ENCODE peak calls at places on chromosomes 4 and X, in six cellular contexts. S is H9, L is Peyer's patch, C is GM13977, P is SK-N-SH, R is lower lobe of right lung. Y is an unnamed sample.

GRCh38 chrX:72122621-72123275 is 9.0 kb downstream of the RTL5 start:
- DNase-seq in S (no peak), L (no peak), C (no peak), P (no peak), R (no peak), Y (no peak)

GRCh38 chrX:1609311-1609710 is 5.5 kb upstream of the ASMT start:
- DNase-seq in S (no peak), L (no peak), C (no peak), P (no peak), R (no peak), Y (no peak)

GRCh38 chrX:74179071-74179470 is 124.9 kb upstream of the ZCCHC13 start:
- DNase-seq in S (no peak), L (no peak), C (no peak), P (no peak), R (no peak), Y (no peak)

GRCh38 chr4:52957220-52957686 is 95.1 kb downstream of the RASL11B start:
- DNase-seq in S (no peak), L (no peak), C (no peak), P (peak; percentile 40), R (no peak), Y (no peak)

GRCh38 chrX:81174286-81174685 is 27.4 kb downstream of the HMGN5 start:
- DNase-seq in S (no peak), L (no peak), C (peak; percentile 9), P (no peak), R (no peak), Y (no peak)

GRCh38 chr4:95602872-95603271 is 54.1 kb upstream of the UNC5C start:
- DNase-seq in S (no peak), L (no peak), C (no peak), P (no peak), R (no peak), Y (no peak)

GRCh38 chr4:40211224-40212185 is 14.7 kb downstream of the RHOH start:
- DNase-seq in S (no peak), L (no peak), C (no peak), P (no peak), R (no peak), Y (no peak)

GRCh38 chrX:37378830-37379229 is 29.7 kb downstream of the PRRG1 start:
- DNase-seq in S (no peak), L (no peak), C (no peak), P (no peak), R (no peak), Y (no peak)

GRCh38 chr4:154399259-154399974 is 92.2 kb downstream of the DCHS2 start:
- DNase-seq in S (no peak), L (no peak), C (no peak), P (no peak), R (no peak), Y (no peak)

GRCh38 chr4:59381591-59381990 is 1818.5 kb upstream of the ADGRL3 start:
- DNase-seq in S (no peak), L (no peak), C (no peak), P (no peak), R (no peak), Y (no peak)

GRCh38 chrX:118652717-118653116 is 74.7 kb upstream of the IL13RA1 start:
- DNase-seq in S (no peak), L (no peak), C (no peak), P (no peak), R (no peak), Y (no peak)

GRCh38 chr4:80438016-80438415 is 102.5 kb downstream of the CFAP299 start:
- DNase-seq in S (no peak), L (no peak), C (no peak), P (no peak), R (no peak), Y (no peak)

GRCh38 chr4:17664755-17665154 is 50.3 kb downstream of the MED28 start:
- DNase-seq in S (no peak), L (no peak), C (no peak), P (no peak), R (no peak), Y (no peak)

GRCh38 chr4:102439835-102440234 is 61.3 kb upstream of the NFKB1 start:
- DNase-seq in S (no peak), L (no peak), C (no peak), P (peak; percentile 22), R (no peak), Y (no peak)

GRCh38 chr4:108060164-108060563 is 70.5 kb downstream of the HADH start:
- DNase-seq in S (peak; percentile 42), L (no peak), C (no peak), P (peak; percentile 54), R (no peak), Y (no peak)

GRCh38 chr4:184268574-184269160 is 51.0 kb upstream of the ENPP6 start:
- DNase-seq in S (peak; percentile 4), L (no peak), C (no peak), P (no peak), R (no peak), Y (no peak)

GRCh38 chr4:170259631-170260153 is 169.9 kb upstream of the AADAT start:
- DNase-seq in S (peak; percentile 94), L (peak; percentile 58), C (peak; percentile 53), P (peak; percentile 61), R (peak; percentile 53), Y (peak; percentile 92)

GRCh38 chr4:152399246-152399645 is 136.6 kb downstream of the FBXW7 start:
- DNase-seq in S (no peak), L (no peak), C (peak; percentile 6), P (no peak), R (no peak), Y (no peak)

GRCh38 chr4:140309124-140309870 is 64.1 kb upstream of the SCOC start:
- DNase-seq in S (peak; percentile 47), L (no peak), C (no peak), P (no peak), R (no peak), Y (no peak)

GRCh38 chrX:107714196-107714811 is 61.3 kb downstream of the TSC22D3 start:
- DNase-seq in S (no peak), L (no peak), C (no peak), P (no peak), R (peak; percentile 54), Y (no peak)

GRCh38 chr4:43481526-43481925 is 589.0 kb downstream of the GRXCR1 start:
- DNase-seq in S (no peak), L (no peak), C (no peak), P (no peak), R (no peak), Y (no peak)

GRCh38 chrX:8783100-8784098 is 17.8 kb downstream of the FAM9A start:
- DNase-seq in S (peak; percentile 72), L (no peak), C (peak; percentile 72), P (peak; percentile 41), R (no peak), Y (no peak)

GRCh38 chr4:38062894-38063168 is 102.6 kb downstream of the PTTG2 start:
- DNase-seq in S (no peak), L (peak; percentile 57), C (no peak), P (no peak), R (no peak), Y (no peak)

GRCh38 chrX:151974336-151975227 is at the start of gene GABRE:
- DNase-seq in S (peak; percentile 44), L (peak; percentile 83), C (peak; percentile 20), P (peak; percentile 40), R (peak; percentile 56), Y (peak; percentile 12)

GRCh38 chrX:45006002-45006800 is 133.2 kb downstream of the KDM6A start:
- DNase-seq in S (peak; percentile 49), L (no peak), C (no peak), P (no peak), R (no peak), Y (no peak)

GRCh38 chr4:96390404-96390803 is 550.5 kb downstream of the PDHA2 start:
- DNase-seq in S (no peak), L (no peak), C (no peak), P (no peak), R (no peak), Y (no peak)

GRCh38 chrX:47247206-47247998 is 14.6 kb downstream of the USP11 start:
- DNase-seq in S (no peak), L (no peak), C (no peak), P (peak; percentile 8), R (no peak), Y (no peak)

GRCh38 chrX:148311544-148311943 is 188.9 kb upstream of the AFF2 start:
- DNase-seq in S (no peak), L (no peak), C (no peak), P (no peak), R (no peak), Y (no peak)

GRCh38 chrX:101764538-101764937 is 104.9 kb upstream of the ARMCX2 start:
- DNase-seq in S (no peak), L (no peak), C (no peak), P (no peak), R (no peak), Y (no peak)

GRCh38 chrX:101759000-101759399 is 99.3 kb upstream of the ARMCX2 start:
- DNase-seq in S (peak; percentile 82), L (no peak), C (no peak), P (peak; percentile 27), R (no peak), Y (peak; percentile 12)
- TF ChIP-seq CTCF in S (peak; percentile 62), L (peak; percentile 27), C (peak; percentile 51), P (peak; percentile 63), R (peak; percentile 46), Y (peak; percentile 63)

DNA sequence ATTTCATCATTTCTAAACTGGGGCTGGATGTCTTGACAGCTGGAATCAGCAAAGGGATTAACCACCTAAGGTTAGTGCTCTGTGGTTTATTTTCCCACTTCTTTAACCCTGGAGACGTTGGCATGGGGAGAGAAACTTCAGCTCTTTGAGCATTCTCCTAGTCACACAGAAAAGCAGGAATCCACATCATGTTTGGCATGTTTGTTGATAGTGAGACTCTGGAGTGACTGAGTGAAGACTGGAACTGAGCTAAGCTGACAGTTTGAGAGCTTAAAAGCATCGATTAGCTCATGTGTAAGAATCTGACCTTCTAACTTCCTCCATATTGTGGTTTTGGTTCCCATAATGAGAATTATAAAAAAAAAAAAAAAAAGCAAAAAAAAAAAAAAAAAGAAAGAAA is 246.1 kb downstream of the NDST4 start:
- DNase-seq in S (no peak), L (no peak), C (no peak), P (no peak), R (no peak), Y (no peak)
- TF ChIP-seq CTCF in S (no peak), L (no peak), C (no peak), P (no peak), R (no peak), Y (no peak)

DNA sequence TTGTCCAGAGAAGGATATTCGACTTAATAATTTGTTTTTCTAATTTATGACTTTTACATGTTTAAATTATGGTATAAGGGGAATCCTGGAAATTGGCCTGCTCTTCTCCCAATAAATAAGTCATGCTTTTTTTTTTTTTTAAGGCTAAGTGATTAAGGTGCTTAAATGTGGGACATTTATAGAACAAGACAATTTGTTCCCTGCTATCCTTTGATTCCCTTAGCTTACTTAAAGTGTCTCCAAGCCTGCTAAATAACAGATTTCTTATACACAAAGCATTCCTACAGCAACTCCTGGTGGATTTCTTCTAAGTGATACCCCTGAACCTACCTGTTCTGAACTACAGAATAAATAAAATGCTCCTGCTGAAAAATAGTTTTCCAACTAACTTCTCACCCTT is 233.0 kb upstream of the UGT8 start:
- DNase-seq in S (no peak), L (no peak), C (no peak), P (no peak), R (no peak), Y (no peak)
- TF ChIP-seq CTCF in S (no peak), L (no peak), C (no peak), P (no peak), R (no peak), Y (no peak)

GRCh38 chrX:121479406-121479805 is 432.0 kb downstream of the GLUD2 start:
- DNase-seq in S (no peak), L (no peak), C (no peak), P (no peak), R (no peak), Y (no peak)
- TF ChIP-seq CTCF in S (peak; percentile 40), L (no peak), C (no peak), P (peak; percentile 28), R (no peak), Y (no peak)

Y was measured in neural crest cell.